ENCODE peak calls at places on chromosome 3, in nine cellular contexts. Z is astrocyte, P is cardiac muscle cell, L is uterus, N is GM23338, F is heart left ventricle, C is Peyer's patch, X is stomach, M is body of pancreas. G is an unnamed sample. For H3K4me1, the result is how much of the 10 kb centered on the place peaks cover.

GRCh38 chr3:60161334-60161733 is 1089.9 kb downstream of the FHIT start:
- DNase-seq in N (no peak), X (no peak), F (no peak), Z (no peak), P (no peak), M (no peak), C (no peak), L (no peak), G (no peak)

GRCh38 chr3:158381274-158381868 is 189.6 kb upstream of the MLF1 start:
- DNase-seq in F (no peak), M (no peak), P (no peak), N (no peak), L (no peak), Z (peak), X (no peak), C (no peak), G (no peak)

GRCh38 chr3:11541321-11542303 is 102.1 kb downstream of the VGLL4 start:
- DNase-seq in M (no peak), L (no peak), C (no peak), P (no peak), N (no peak), X (no peak), F (no peak), Z (no peak), G (no peak)

GRCh38 chr3:80785475-80785874 is 976.0 kb downstream of the GBE1 start:
- DNase-seq in Z (no peak), P (no peak), X (no peak), F (no peak), M (no peak), N (peak), C (no peak), L (no peak), G (no peak)

GRCh38 chr3:67526246-67526645 is 128.2 kb downstream of the SUCLG2 start:
- DNase-seq in C (no peak), Z (peak), M (no peak), L (no peak), P (peak), X (no peak), F (no peak), N (no peak), G (no peak)

GRCh38 chr3:64675848-64676247 is 12.0 kb downstream of the ADAMTS9 start:
- DNase-seq in X (no peak), L (no peak), Z (no peak), N (no peak), C (no peak), F (no peak), P (no peak), M (no peak), G (no peak)

GRCh38 chr3:5205165-5205941 is 17.8 kb downstream of the EDEM1 start:
- DNase-seq in L (no peak), C (no peak), Z (peak), N (no peak), F (no peak), M (no peak), P (no peak), X (no peak), G (no peak)

GRCh38 chr3:43883729-43884396 is 193.1 kb downstream of the ABHD5 start:
- DNase-seq in Z (no peak), F (peak), M (peak), N (no peak), P (no peak), X (peak), L (no peak), C (no peak), G (no peak)

GRCh38 chr3:168094580-168094876 is 1.2 kb downstream of the GOLIM4 start:
- DNase-seq in N (no peak), X (peak), M (no peak), L (no peak), F (peak), P (peak), Z (peak), C (no peak), G (no peak)

GRCh38 chr3:179750720-179751328 is 98.0 kb downstream of the USP13 start:
- DNase-seq in X (no peak), N (peak), Z (peak), C (no peak), M (no peak), F (no peak), P (peak), L (no peak), G (no peak)

GRCh38 chr3:114880078-114880477 is 267.0 kb downstream of the ZBTB20 start:
- DNase-seq in C (no peak), P (no peak), N (no peak), X (peak), L (no peak), M (peak), Z (peak), F (no peak), G (no peak)

GRCh38 chr3:138188013-138188352 is 882 bp downstream of the ARMC8 start:
- DNase-seq in M (no peak), P (peak), X (no peak), N (no peak), C (no peak), F (no peak), Z (peak), L (no peak), G (no peak)

GRCh38 chr3:159322322-159322939 is 520.6 kb downstream of the MFSD1 start:
- DNase-seq in P (peak), F (peak), N (peak), M (peak), Z (no peak), X (no peak), C (peak), L (no peak), G (no peak)

GRCh38 chr3:16379838-16380237 is 114.8 kb downstream of the OXNAD1 start:
- DNase-seq in M (no peak), N (no peak), X (no peak), Z (no peak), L (no peak), P (no peak), C (no peak), F (no peak), G (no peak)

GRCh38 chr3:196643201-196643749 is 3.8 kb downstream of the NRROS start:
- DNase-seq in Z (no peak), M (no peak), P (no peak), F (no peak), C (peak), X (no peak), L (no peak), N (no peak), G (peak)

GRCh38 chr3:184583345-184584000 is 21.9 kb downstream of the EPHB3 start:
- DNase-seq in L (no peak), Z (no peak), P (no peak), X (no peak), N (no peak), M (no peak), C (no peak), F (peak), G (no peak)

GRCh38 chr3:80017369-80017768 is 249.6 kb upstream of the ROBO1 start:
- DNase-seq in N (no peak), X (no peak), Z (no peak), F (no peak), L (no peak), M (no peak), C (no peak), P (no peak), G (no peak)

GRCh38 chr3:4977889-4978258 is 1.4 kb upstream of the BHLHE40 start:
- DNase-seq in F (no peak), N (peak), X (no peak), C (no peak), M (no peak), P (no peak), L (no peak), Z (no peak), G (no peak)

GRCh38 chr3:147387550-147388394 is 18.6 kb downstream of the ZIC4 start:
- DNase-seq in M (no peak), C (no peak), N (peak), X (no peak), Z (no peak), L (no peak), P (no peak), F (no peak), G (no peak)

GRCh38 chr3:129271674-129272073 is 7.0 kb upstream of the HMCES start:
- DNase-seq in C (peak), L (no peak), Z (no peak), F (no peak), P (no peak), X (no peak), N (no peak), M (no peak), G (no peak)

GRCh38 chr3:53754325-53754724 is 91.9 kb downstream of the CHDH start:
- DNase-seq in F (no peak), L (no peak), N (no peak), X (no peak), Z (no peak), M (no peak), C (no peak), P (no peak), G (no peak)

GRCh38 chr3:55486101-55486856 is 827 bp downstream of the WNT5A start:
- DNase-seq in L (peak), M (peak), X (peak), Z (peak), C (peak), N (peak), F (peak), P (peak), G (no peak)

GRCh38 chr3:31140470-31140869 is 246.0 kb upstream of the GADL1 start:
- DNase-seq in M (no peak), C (no peak), F (no peak), Z (no peak), X (no peak), N (no peak), P (no peak), L (no peak), G (no peak)

GRCh38 chr3:118436863-118437262 is 597.8 kb downstream of the IGSF11 start:
- DNase-seq in X (no peak), F (no peak), L (no peak), Z (no peak), M (no peak), C (no peak), P (no peak), N (no peak), G (no peak)
- H3K27ac ChIP-seq in X (no peak), F (no peak), L (no peak), Z (no peak), M (no peak), C (no peak), P (no peak), N (no peak), G (no peak)

DNA sequence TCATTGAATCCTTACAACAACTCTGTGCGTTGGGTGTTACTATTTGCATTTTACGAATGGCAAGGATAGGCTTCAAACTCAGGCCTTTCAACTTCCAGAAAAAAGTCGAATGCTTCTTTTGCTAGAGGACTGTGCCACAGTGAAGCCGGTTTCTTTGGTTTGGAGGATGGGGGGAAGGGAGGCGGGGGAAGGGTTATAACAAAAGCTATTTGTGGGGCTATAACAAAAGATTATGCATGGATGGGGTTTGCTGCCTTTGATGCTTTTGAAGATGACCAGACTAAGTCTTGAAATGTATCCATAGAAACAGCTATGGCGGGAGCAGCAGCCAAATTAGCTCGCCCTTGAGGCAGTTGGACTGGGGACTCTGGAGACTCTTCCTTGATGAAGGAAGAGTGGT is 47.6 kb downstream of the SRGAP3 start:
- DNase-seq in F (no peak), X (no peak), L (no peak), N (no peak), C (no peak), P (no peak), M (no peak), Z (no peak), G (no peak)
- H3K4me3 ChIP-seq in F (no peak), X (no peak), L (no peak), N (no peak), C (no peak), P (no peak), M (no peak), Z (no peak), G (no peak)

GRCh38 chr3:50442940-50443579 is 60.4 kb downstream of the CACNA2D2 start:
- DNase-seq in N (no peak), M (no peak), C (no peak), P (no peak), Z (no peak), X (peak), F (no peak), L (no peak), G (no peak)
- H3K4me1 ChIP-seq in N (under half), M (under half), C (under half), P (under half), Z (under half), X (half or more), F (under half), L (under half), G (under half)

GRCh38 chr3:194867270-194867983 is 181.7 kb downstream of the FAM43A start:
- DNase-seq in C (peak), M (peak), X (peak), N (no peak), L (no peak), F (peak), P (peak), Z (no peak), G (no peak)
- H3K27ac ChIP-seq in C (peak), M (no peak), X (peak), N (no peak), L (peak), F (peak), P (no peak), Z (no peak), G (no peak)

GRCh38 chr3:90261481-90262433 is 1154.3 kb downstream of the EPHA3 start:
- DNase-seq in F (no peak), P (no peak), N (no peak), Z (no peak), X (no peak), C (no peak), L (no peak), M (no peak), G (no peak)
- H3K4me3 ChIP-seq in F (no peak), P (no peak), N (no peak), Z (no peak), X (no peak), C (no peak), L (no peak), M (no peak), G (no peak)